ENCODE peak calls at places on chromosomes 4 and X, in six cellular contexts. U is NCI-H774, N is fibroblast of mammary gland, L is KBM-7, X is prostate gland, P is NCI-H2029 treated with DMSO at 0.1 percent for 48 hours. J is an unnamed sample.

GRCh38 chrX:148914783-148915182 is 414.4 kb downstream of the AFF2 start:
- DNase-seq in U (no peak), N (no peak), L (no peak), X (no peak), P (no peak), J (no peak)

GRCh38 chr4:8019396-8020365 is 80.0 kb upstream of the AFAP1 start:
- DNase-seq in U (no peak), N (no peak), L (no peak), X (peak; percentile 20), P (no peak), J (no peak)

GRCh38 chr4:107213880-107214279 is 177.8 kb upstream of the DKK2 start:
- DNase-seq in U (no peak), N (peak; percentile 12), L (no peak), X (no peak), P (no peak), J (no peak)

GRCh38 chr4:96170198-96170597 is 330.3 kb downstream of the PDHA2 start:
- DNase-seq in U (no peak), N (no peak), L (no peak), X (no peak), P (peak; percentile 74), J (no peak)

GRCh38 chr4:116501954-116502353 is 583.4 kb downstream of the TRAM1L1 start:
- DNase-seq in U (no peak), N (no peak), L (no peak), X (no peak), P (no peak), J (no peak)

GRCh38 chrX:153830632-153831434 is 489 bp upstream of the PDZD4 start:
- DNase-seq in U (peak; percentile 9), N (no peak), L (no peak), X (no peak), P (no peak), J (no peak)

GRCh38 chr4:183397741-183398297 is 46.6 kb upstream of the CDKN2AIP start:
- DNase-seq in U (no peak), N (no peak), L (no peak), X (no peak), P (no peak), J (no peak)

GRCh38 chrX:110341189-110342035 is 17.2 kb upstream of the RTL9 start:
- DNase-seq in U (no peak), N (peak; percentile 94), L (no peak), X (no peak), P (no peak), J (no peak)

GRCh38 chr4:29541757-29542156 is 1178.4 kb upstream of the PCDH7 start:
- DNase-seq in U (no peak), N (no peak), L (no peak), X (no peak), P (no peak), J (no peak)

GRCh38 chr4:182916483-182917181 is 554 bp downstream of the DCTD start:
- DNase-seq in U (no peak), N (peak; percentile 67), L (peak; percentile 54), X (peak; percentile 20), P (peak; percentile 11), J (no peak)

GRCh38 chrX:124263743-124264142 is 68.7 kb upstream of the TEX13D start:
- DNase-seq in U (no peak), N (no peak), L (peak; percentile 58), X (no peak), P (no peak), J (no peak)

GRCh38 chrX:37825225-37825842 is 22.0 kb downstream of the DYNLT3 start:
- DNase-seq in U (no peak), N (peak; percentile 42), L (peak; percentile 77), X (peak; percentile 30), P (peak; percentile 4), J (no peak)

GRCh38 chr4:138875886-138876608 is 139.5 kb upstream of the NOCT start:
- DNase-seq in U (no peak), N (peak; percentile 62), L (no peak), X (no peak), P (no peak), J (no peak)

GRCh38 chr4:52824603-52825310 is 37.4 kb upstream of the RASL11B start:
- DNase-seq in U (no peak), N (peak; percentile 53), L (no peak), X (no peak), P (peak; percentile 23), J (no peak)

GRCh38 chrX:77749695-77750094 is 36.3 kb downstream of the ATRX start:
- DNase-seq in U (no peak), N (peak; percentile 84), L (no peak), X (no peak), P (no peak), J (no peak)

GRCh38 chr4:1739358-1739757 is 18.0 kb downstream of the TACC3 start:
- DNase-seq in U (no peak), N (no peak), L (no peak), X (no peak), P (no peak), J (no peak)

GRCh38 chrX:11540532-11541377 is 125.0 kb downstream of the ARHGAP6 start:
- DNase-seq in U (no peak), N (no peak), L (peak; percentile 28), X (no peak), P (no peak), J (no peak)

GRCh38 chr4:84496356-84497219 is 2.5 kb downstream of the NKX6-1 start:
- DNase-seq in U (no peak), N (no peak), L (no peak), X (no peak), P (no peak), J (no peak)

GRCh38 chr4:83552924-83553323 is 17.0 kb downstream of the GPAT3 start:
- DNase-seq in U (no peak), N (peak; percentile 86), L (peak; percentile 27), X (no peak), P (no peak), J (no peak)

GRCh38 chr4:102819588-102820365 is 7.6 kb downstream of the UBE2D3 start:
- DNase-seq in U (no peak), N (peak; percentile 20), L (no peak), X (no peak), P (no peak), J (no peak)

GRCh38 chr4:184269879-184270430 is 52.3 kb upstream of the ENPP6 start:
- DNase-seq in U (no peak), N (no peak), L (no peak), X (no peak), P (no peak), J (no peak)

GRCh38 chrX:19188566-19188965 is 66.3 kb upstream of the ADGRG2 start:
- DNase-seq in U (no peak), N (no peak), L (no peak), X (no peak), P (no peak), J (no peak)

GRCh38 chrX:68440940-68441339 is 7.6 kb upstream of the OPHN1 start:
- DNase-seq in U (no peak), N (peak; percentile 70), L (no peak), X (peak; percentile 33), P (no peak), J (no peak)

GRCh38 chr4:91681544-91681943 is 622.2 kb upstream of the GRID2 start:
- DNase-seq in U (no peak), N (no peak), L (no peak), X (no peak), P (no peak), J (no peak)

GRCh38 chr4:189046642-189047041 is 894.0 kb upstream of the FRG1 start:
- DNase-seq in U (no peak), N (peak; percentile 49), L (no peak), X (no peak), P (no peak), J (no peak)